ENCODE peak calls at places on chromosomes 11 and 22, in ten cellular contexts. One of them, this sample, is unnamed.
A peak's percentile ranks its signal among the peaks of the same experiment; 100 is the strongest.

GRCh38 chr11:123438191-123438627 is 8.1 kb downstream of the GRAMD1B start:
- DNase-seq in naive thymus-derived CD8-positive, alpha-beta T cell: no peak
- DNase-seq in NCI-H460: no peak
- DNase-seq in LoVo: no peak
- DNase-seq in left cardiac atrium: no peak
- DNase-seq in activated B cell treated with CpG ODN at 0.5 μM for 24 hours: no peak
- DNase-seq in AML-193: no peak
- DNase-seq in stomach: no peak
- DNase-seq in AG08395: peak; percentile 24
- DNase-seq in body of pancreas: no peak
- DNase-seq in this sample: no peak

GRCh38 chr11:66580803-66581202 is 12.1 kb downstream of the CCDC87 start:
- DNase-seq in naive thymus-derived CD8-positive, alpha-beta T cell: no peak
- DNase-seq in NCI-H460: no peak
- DNase-seq in LoVo: no peak
- DNase-seq in left cardiac atrium: no peak
- DNase-seq in activated B cell treated with CpG ODN at 0.5 μM for 24 hours: no peak
- DNase-seq in AML-193: no peak
- DNase-seq in stomach: no peak
- DNase-seq in AG08395: no peak
- DNase-seq in body of pancreas: no peak
- DNase-seq in this sample: no peak

GRCh38 chr22:23204541-23205157 is 24.3 kb downstream of the BCR start:
- DNase-seq in naive thymus-derived CD8-positive, alpha-beta T cell: no peak
- DNase-seq in NCI-H460: no peak
- DNase-seq in LoVo: no peak
- DNase-seq in left cardiac atrium: peak; percentile 84
- DNase-seq in activated B cell treated with CpG ODN at 0.5 μM for 24 hours: no peak
- DNase-seq in AML-193: no peak
- DNase-seq in stomach: peak; percentile 77
- DNase-seq in AG08395: no peak
- DNase-seq in body of pancreas: peak; percentile 86
- DNase-seq in this sample: no peak

GRCh38 chr11:44427432-44427831 is 117.5 kb upstream of the ALX4 start:
- DNase-seq in naive thymus-derived CD8-positive, alpha-beta T cell: no peak
- DNase-seq in NCI-H460: no peak
- DNase-seq in LoVo: no peak
- DNase-seq in left cardiac atrium: no peak
- DNase-seq in activated B cell treated with CpG ODN at 0.5 μM for 24 hours: no peak
- DNase-seq in AML-193: no peak
- DNase-seq in stomach: no peak
- DNase-seq in AG08395: no peak
- DNase-seq in body of pancreas: no peak
- DNase-seq in this sample: no peak

GRCh38 chr22:27825174-27825573 is 23.6 kb upstream of the MN1 start:
- DNase-seq in naive thymus-derived CD8-positive, alpha-beta T cell: no peak
- DNase-seq in NCI-H460: no peak
- DNase-seq in LoVo: no peak
- DNase-seq in left cardiac atrium: no peak
- DNase-seq in activated B cell treated with CpG ODN at 0.5 μM for 24 hours: no peak
- DNase-seq in AML-193: no peak
- DNase-seq in stomach: no peak
- DNase-seq in AG08395: no peak
- DNase-seq in body of pancreas: no peak
- DNase-seq in this sample: no peak

GRCh38 chr11:126090452-126090851 is 27.8 kb upstream of the CDON start:
- DNase-seq in naive thymus-derived CD8-positive, alpha-beta T cell: no peak
- DNase-seq in NCI-H460: no peak
- DNase-seq in LoVo: no peak
- DNase-seq in left cardiac atrium: no peak
- DNase-seq in activated B cell treated with CpG ODN at 0.5 μM for 24 hours: no peak
- DNase-seq in AML-193: no peak
- DNase-seq in stomach: no peak
- DNase-seq in AG08395: no peak
- DNase-seq in body of pancreas: no peak
- DNase-seq in this sample: no peak

GRCh38 chr11:3195251-3196160 is 23.1 kb downstream of the MRGPRG start:
- DNase-seq in naive thymus-derived CD8-positive, alpha-beta T cell: no peak
- DNase-seq in NCI-H460: peak; percentile 6
- DNase-seq in LoVo: no peak
- DNase-seq in left cardiac atrium: no peak
- DNase-seq in activated B cell treated with CpG ODN at 0.5 μM for 24 hours: no peak
- DNase-seq in AML-193: peak; percentile 1
- DNase-seq in stomach: no peak
- DNase-seq in AG08395: no peak
- DNase-seq in body of pancreas: no peak
- DNase-seq in this sample: no peak

GRCh38 chr22:45308624-45309421 is 911 bp upstream of the FAM118A start:
- DNase-seq in naive thymus-derived CD8-positive, alpha-beta T cell: no peak
- DNase-seq in NCI-H460: no peak
- DNase-seq in LoVo: peak; percentile 67
- DNase-seq in left cardiac atrium: no peak
- DNase-seq in activated B cell treated with CpG ODN at 0.5 μM for 24 hours: no peak
- DNase-seq in AML-193: peak; percentile 13
- DNase-seq in stomach: no peak
- DNase-seq in AG08395: no peak
- DNase-seq in body of pancreas: no peak
- DNase-seq in this sample: no peak

GRCh38 chr11:76153609-76153949 is 52.7 kb downstream of the WNT11 start:
- DNase-seq in naive thymus-derived CD8-positive, alpha-beta T cell: no peak
- DNase-seq in NCI-H460: no peak
- DNase-seq in LoVo: no peak
- DNase-seq in left cardiac atrium: no peak
- DNase-seq in activated B cell treated with CpG ODN at 0.5 μM for 24 hours: no peak
- DNase-seq in AML-193: no peak
- DNase-seq in stomach: no peak
- DNase-seq in AG08395: peak; percentile 90
- DNase-seq in body of pancreas: no peak
- DNase-seq in this sample: no peak

GRCh38 chr22:46183733-46184132 is 33.4 kb downstream of the PPARA start:
- DNase-seq in naive thymus-derived CD8-positive, alpha-beta T cell: no peak
- DNase-seq in NCI-H460: no peak
- DNase-seq in LoVo: no peak
- DNase-seq in left cardiac atrium: no peak
- DNase-seq in activated B cell treated with CpG ODN at 0.5 μM for 24 hours: no peak
- DNase-seq in AML-193: no peak
- DNase-seq in stomach: no peak
- DNase-seq in AG08395: no peak
- DNase-seq in body of pancreas: no peak
- DNase-seq in this sample: no peak

GRCh38 chr22:26922804-26923203 is 265.4 kb downstream of the MIAT start:
- DNase-seq in naive thymus-derived CD8-positive, alpha-beta T cell: no peak
- DNase-seq in NCI-H460: no peak
- DNase-seq in LoVo: no peak
- DNase-seq in left cardiac atrium: no peak
- DNase-seq in activated B cell treated with CpG ODN at 0.5 μM for 24 hours: no peak
- DNase-seq in AML-193: no peak
- DNase-seq in stomach: no peak
- DNase-seq in AG08395: no peak
- DNase-seq in body of pancreas: no peak
- DNase-seq in this sample: no peak

GRCh38 chr11:18259259-18259658 is 6.8 kb upstream of the SAA1 start:
- DNase-seq in naive thymus-derived CD8-positive, alpha-beta T cell: no peak
- DNase-seq in NCI-H460: no peak
- DNase-seq in LoVo: no peak
- DNase-seq in left cardiac atrium: no peak
- DNase-seq in activated B cell treated with CpG ODN at 0.5 μM for 24 hours: no peak
- DNase-seq in AML-193: no peak
- DNase-seq in stomach: no peak
- DNase-seq in AG08395: no peak
- DNase-seq in body of pancreas: no peak
- DNase-seq in this sample: no peak

GRCh38 chr11:79314906-79315689 is 125.7 kb downstream of the TENM4 start:
- DNase-seq in naive thymus-derived CD8-positive, alpha-beta T cell: no peak
- DNase-seq in NCI-H460: no peak
- DNase-seq in LoVo: peak; percentile 1
- DNase-seq in left cardiac atrium: no peak
- DNase-seq in activated B cell treated with CpG ODN at 0.5 μM for 24 hours: no peak
- DNase-seq in AML-193: no peak
- DNase-seq in stomach: no peak
- DNase-seq in AG08395: no peak
- DNase-seq in body of pancreas: no peak
- DNase-seq in this sample: no peak

GRCh38 chr11:69297926-69298777 is 4.2 kb downstream of the MYEOV start:
- DNase-seq in naive thymus-derived CD8-positive, alpha-beta T cell: peak; percentile 81
- DNase-seq in NCI-H460: peak; percentile 72
- DNase-seq in LoVo: peak; percentile 84
- DNase-seq in left cardiac atrium: peak; percentile 90
- DNase-seq in activated B cell treated with CpG ODN at 0.5 μM for 24 hours: peak; percentile 63
- DNase-seq in AML-193: peak; percentile 95
- DNase-seq in stomach: peak; percentile 82
- DNase-seq in AG08395: peak; percentile 77
- DNase-seq in body of pancreas: peak; percentile 60
- DNase-seq in this sample: peak; percentile 89

GRCh38 chr11:130772266-130773227 is 143.7 kb downstream of the SNX19 start:
- DNase-seq in naive thymus-derived CD8-positive, alpha-beta T cell: no peak
- DNase-seq in NCI-H460: no peak
- DNase-seq in LoVo: peak; percentile 47
- DNase-seq in left cardiac atrium: no peak
- DNase-seq in activated B cell treated with CpG ODN at 0.5 μM for 24 hours: no peak
- DNase-seq in AML-193: no peak
- DNase-seq in stomach: peak; percentile 29
- DNase-seq in AG08395: peak; percentile 85
- DNase-seq in body of pancreas: peak; percentile 19
- DNase-seq in this sample: peak; percentile 95

GRCh38 chr22:40153705-40154104 is 24.0 kb upstream of the TNRC6B start:
- DNase-seq in naive thymus-derived CD8-positive, alpha-beta T cell: no peak
- DNase-seq in NCI-H460: no peak
- DNase-seq in LoVo: no peak
- DNase-seq in left cardiac atrium: no peak
- DNase-seq in activated B cell treated with CpG ODN at 0.5 μM for 24 hours: no peak
- DNase-seq in AML-193: no peak
- DNase-seq in stomach: no peak
- DNase-seq in AG08395: no peak
- DNase-seq in body of pancreas: no peak
- DNase-seq in this sample: no peak

This sample was measured in stromal cell of bone marrow.